ENCODE peak calls at places on chromosomes 12 and 14, in nine cellular contexts. One of them, this sample, is unnamed.
A peak's percentile ranks its signal among the peaks of the same experiment; 100 is the strongest.

GRCh38 chr12:127582074-127582473 is 684.9 kb upstream of the TMEM132C start:
- DNase-seq in thyroid gland: no peak
- DNase-seq in uterus: no peak
- DNase-seq in cardiac muscle cell: no peak
- DNase-seq in mammary epithelial cell: no peak
- DNase-seq in K562: no peak
- DNase-seq in neural progenitor cell: no peak
- DNase-seq in sigmoid colon: no peak
- DNase-seq in HCT116: no peak
- DNase-seq in this sample: no peak

GRCh38 chr12:107435520-107435919 is 250.1 kb upstream of the PWP1 start:
- DNase-seq in HCT116: no peak
- DNase-seq in K562: no peak
- DNase-seq in uterus: no peak
- DNase-seq in cardiac muscle cell: peak; percentile 46
- DNase-seq in thyroid gland: no peak
- DNase-seq in mammary epithelial cell: no peak
- DNase-seq in neural progenitor cell: no peak
- DNase-seq in sigmoid colon: no peak
- DNase-seq in this sample: no peak

GRCh38 chr14:104886690-104887622 is 21.9 kb downstream of the CEP170B start:
- DNase-seq in sigmoid colon: peak; percentile 61
- DNase-seq in HCT116: no peak
- DNase-seq in neural progenitor cell: no peak
- DNase-seq in cardiac muscle cell: no peak
- DNase-seq in mammary epithelial cell: no peak
- DNase-seq in uterus: peak; percentile 14
- DNase-seq in thyroid gland: no peak
- DNase-seq in K562: no peak
- DNase-seq in this sample: no peak

GRCh38 chr14:100222219-100223093 is 16.5 kb upstream of the YY1 start:
- DNase-seq in neural progenitor cell: peak; percentile 64
- DNase-seq in mammary epithelial cell: no peak
- DNase-seq in uterus: no peak
- DNase-seq in thyroid gland: no peak
- DNase-seq in sigmoid colon: no peak
- DNase-seq in HCT116: no peak
- DNase-seq in K562: no peak
- DNase-seq in cardiac muscle cell: no peak
- DNase-seq in this sample: no peak

GRCh38 chr12:48390026-48390425 is 39.3 kb upstream of the ZNF641 start:
- DNase-seq in cardiac muscle cell: no peak
- DNase-seq in K562: no peak
- DNase-seq in neural progenitor cell: no peak
- DNase-seq in sigmoid colon: no peak
- DNase-seq in HCT116: no peak
- DNase-seq in uterus: no peak
- DNase-seq in thyroid gland: no peak
- DNase-seq in mammary epithelial cell: no peak
- DNase-seq in this sample: no peak

GRCh38 chr14:24481622-24482324 is 26.3 kb downstream of the CMA1 start:
- DNase-seq in cardiac muscle cell: peak; percentile 52
- DNase-seq in uterus: no peak
- DNase-seq in K562: peak; percentile 84
- DNase-seq in mammary epithelial cell: peak; percentile 33
- DNase-seq in neural progenitor cell: peak; percentile 82
- DNase-seq in sigmoid colon: no peak
- DNase-seq in HCT116: peak; percentile 44
- DNase-seq in thyroid gland: peak; percentile 36
- DNase-seq in this sample: no peak

GRCh38 chr14:97061198-97061597 is 264.0 kb downstream of the VRK1 start:
- DNase-seq in neural progenitor cell: no peak
- DNase-seq in HCT116: no peak
- DNase-seq in mammary epithelial cell: no peak
- DNase-seq in cardiac muscle cell: no peak
- DNase-seq in uterus: no peak
- DNase-seq in sigmoid colon: no peak
- DNase-seq in thyroid gland: no peak
- DNase-seq in K562: no peak
- DNase-seq in this sample: no peak

GRCh38 chr12:13028825-13029570 is 15.2 kb upstream of the FAM234B start:
- DNase-seq in cardiac muscle cell: no peak
- DNase-seq in thyroid gland: no peak
- DNase-seq in neural progenitor cell: peak; percentile 75
- DNase-seq in mammary epithelial cell: no peak
- DNase-seq in K562: peak; percentile 12
- DNase-seq in HCT116: no peak
- DNase-seq in uterus: no peak
- DNase-seq in sigmoid colon: no peak
- DNase-seq in this sample: no peak

GRCh38 chr14:23402296-23403138 is 5.6 kb downstream of the MYH6 start:
- DNase-seq in thyroid gland: peak; percentile 36
- DNase-seq in mammary epithelial cell: no peak
- DNase-seq in sigmoid colon: no peak
- DNase-seq in cardiac muscle cell: peak; percentile 33
- DNase-seq in neural progenitor cell: no peak
- DNase-seq in HCT116: no peak
- DNase-seq in uterus: no peak
- DNase-seq in K562: no peak
- DNase-seq in this sample: no peak

GRCh38 chr12:42309996-42310395 is 15.9 kb downstream of the ZCRB1 start:
- DNase-seq in neural progenitor cell: no peak
- DNase-seq in mammary epithelial cell: no peak
- DNase-seq in uterus: no peak
- DNase-seq in HCT116: no peak
- DNase-seq in cardiac muscle cell: no peak
- DNase-seq in sigmoid colon: no peak
- DNase-seq in K562: no peak
- DNase-seq in thyroid gland: no peak
- DNase-seq in this sample: no peak

GRCh38 chr14:34981743-34982420 is 910 bp upstream of the SRP54 start:
- DNase-seq in neural progenitor cell: peak; percentile 64
- DNase-seq in thyroid gland: peak; percentile 23
- DNase-seq in mammary epithelial cell: no peak
- DNase-seq in sigmoid colon: no peak
- DNase-seq in uterus: peak; percentile 15
- DNase-seq in cardiac muscle cell: peak; percentile 55
- DNase-seq in K562: no peak
- DNase-seq in HCT116: peak; percentile 26
- DNase-seq in this sample: no peak

GRCh38 chr12:43072431-43072830 is 479.6 kb downstream of the ADAMTS20 start:
- DNase-seq in HCT116: no peak
- DNase-seq in neural progenitor cell: no peak
- DNase-seq in sigmoid colon: no peak
- DNase-seq in K562: no peak
- DNase-seq in thyroid gland: no peak
- DNase-seq in cardiac muscle cell: no peak
- DNase-seq in uterus: no peak
- DNase-seq in mammary epithelial cell: no peak
- DNase-seq in this sample: no peak

DNA sequence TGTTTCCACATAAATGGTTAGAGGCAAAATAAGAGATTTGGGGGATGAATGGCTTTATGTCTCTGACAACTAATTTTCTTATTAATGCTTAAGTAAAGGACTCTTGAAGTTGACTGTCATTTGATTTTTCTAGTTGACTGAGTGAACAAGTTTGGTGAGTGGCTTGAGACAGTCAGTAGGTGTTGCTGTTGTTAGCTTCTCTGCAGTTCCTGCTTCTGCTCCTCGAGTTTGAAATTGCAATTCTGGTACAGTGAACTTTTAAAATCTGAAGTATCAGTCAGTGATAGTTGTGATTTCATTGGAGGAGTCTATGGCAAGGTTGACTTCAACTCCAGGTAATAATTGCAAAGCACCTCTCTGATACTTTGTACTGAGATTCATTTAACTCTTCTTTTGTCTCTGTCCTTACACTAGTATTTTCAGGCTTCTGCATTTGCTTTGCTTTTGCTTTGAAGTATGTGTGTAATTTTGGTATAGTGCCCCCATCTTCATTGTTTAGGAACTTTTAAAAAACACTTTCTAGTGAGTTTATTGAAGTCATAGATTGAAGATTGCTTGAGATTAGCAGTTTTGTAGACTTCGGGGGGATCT is 415.5 kb downstream of the PCNX1 start:
- DNase-seq in mammary epithelial cell: peak; percentile 56
- DNase-seq in HCT116: no peak
- DNase-seq in sigmoid colon: no peak
- DNase-seq in cardiac muscle cell: peak; percentile 37
- DNase-seq in K562: no peak
- DNase-seq in uterus: no peak
- DNase-seq in thyroid gland: peak; percentile 17
- DNase-seq in neural progenitor cell: peak; percentile 15
- DNase-seq in this sample: no peak
- H3K4me3 ChIP-seq in mammary epithelial cell: peak overlapping the region; percentile 98
- H3K4me3 ChIP-seq in HCT116: no peak overlapping the region
- H3K4me3 ChIP-seq in sigmoid colon: no peak overlapping the region
- H3K4me3 ChIP-seq in cardiac muscle cell: peak overlapping the region; percentile 90
- H3K4me3 ChIP-seq in K562: no peak overlapping the region
- H3K4me3 ChIP-seq in uterus: no peak overlapping the region
- H3K4me3 ChIP-seq in thyroid gland: no peak overlapping the region
- H3K4me3 ChIP-seq in neural progenitor cell: peak overlapping the region; percentile 95
- H3K4me3 ChIP-seq in this sample: peak overlapping the region; percentile 96

DNA sequence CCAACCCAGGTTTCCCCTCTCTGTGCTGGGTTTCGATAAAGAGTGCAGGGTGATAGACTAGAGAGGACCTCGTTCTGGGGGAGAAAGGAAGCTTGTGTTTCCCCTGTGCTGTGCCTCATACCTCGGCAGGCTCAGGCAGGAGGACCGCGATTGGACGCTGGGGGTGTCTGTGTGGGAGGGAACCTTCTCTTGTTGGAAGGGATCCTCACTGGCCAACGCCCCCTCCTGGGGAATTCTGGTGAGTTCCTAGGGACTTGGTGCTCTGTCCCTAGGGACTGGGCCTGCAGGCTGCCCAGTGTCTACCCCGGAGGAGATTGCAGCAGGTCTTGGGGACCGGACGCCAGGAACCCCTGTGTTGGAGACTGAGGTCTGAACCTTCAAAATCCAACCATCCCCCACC is 157.4 kb upstream of the PRMT8 start:
- DNase-seq in HCT116: peak; percentile 38
- DNase-seq in sigmoid colon: peak; percentile 57
- DNase-seq in K562: peak; percentile 16
- DNase-seq in mammary epithelial cell: no peak
- DNase-seq in cardiac muscle cell: peak; percentile 70
- DNase-seq in uterus: no peak
- DNase-seq in neural progenitor cell: peak; percentile 88
- DNase-seq in thyroid gland: no peak
- DNase-seq in this sample: no peak
- TF ChIP-seq CTCF in HCT116: peak; percentile 28
- TF ChIP-seq CTCF in sigmoid colon: no peak
- TF ChIP-seq CTCF in K562: no peak
- TF ChIP-seq CTCF in mammary epithelial cell: no peak
- TF ChIP-seq CTCF in cardiac muscle cell: no peak
- TF ChIP-seq CTCF in uterus: no peak
- TF ChIP-seq CTCF in neural progenitor cell: peak; percentile 49
- TF ChIP-seq CTCF in thyroid gland: no peak
- TF ChIP-seq CTCF in this sample: no peak

GRCh38 chr14:68690106-68690960 is 102.5 kb downstream of the ZFP36L1 start:
- DNase-seq in HCT116: no peak
- DNase-seq in sigmoid colon: peak; percentile 65
- DNase-seq in mammary epithelial cell: no peak
- DNase-seq in uterus: peak; percentile 30
- DNase-seq in thyroid gland: peak; percentile 72
- DNase-seq in cardiac muscle cell: no peak
- DNase-seq in K562: no peak
- DNase-seq in neural progenitor cell: peak; percentile 23
- DNase-seq in this sample: no peak

GRCh38 chr14:68687746-68688145 is 105.1 kb downstream of the ZFP36L1 start:
- DNase-seq in thyroid gland: no peak
- DNase-seq in mammary epithelial cell: peak; percentile 98
- DNase-seq in sigmoid colon: peak; percentile 28
- DNase-seq in neural progenitor cell: no peak
- DNase-seq in uterus: peak; percentile 13
- DNase-seq in cardiac muscle cell: no peak
- DNase-seq in K562: no peak
- DNase-seq in HCT116: peak; percentile 70
- DNase-seq in this sample: no peak

GRCh38 chr14:68686724-68687123 is 106.1 kb downstream of the ZFP36L1 start:
- DNase-seq in mammary epithelial cell: no peak
- DNase-seq in sigmoid colon: peak; percentile 14
- DNase-seq in uterus: peak; percentile 5
- DNase-seq in K562: no peak
- DNase-seq in HCT116: no peak
- DNase-seq in neural progenitor cell: no peak
- DNase-seq in thyroid gland: no peak
- DNase-seq in cardiac muscle cell: no peak
- DNase-seq in this sample: no peak

GRCh38 chr14:68689426-68689825 is 103.4 kb downstream of the ZFP36L1 start:
- DNase-seq in HCT116: no peak
- DNase-seq in cardiac muscle cell: no peak
- DNase-seq in mammary epithelial cell: no peak
- DNase-seq in uterus: peak; percentile 19
- DNase-seq in sigmoid colon: no peak
- DNase-seq in neural progenitor cell: no peak
- DNase-seq in K562: no peak
- DNase-seq in thyroid gland: no peak
- DNase-seq in this sample: no peak

GRCh38 chr14:68688872-68689371 is 103.9 kb downstream of the ZFP36L1 start:
- DNase-seq in sigmoid colon: peak; percentile 63
- DNase-seq in neural progenitor cell: peak; percentile 40
- DNase-seq in K562: no peak
- DNase-seq in uterus: peak; percentile 47
- DNase-seq in mammary epithelial cell: no peak
- DNase-seq in HCT116: no peak
- DNase-seq in cardiac muscle cell: no peak
- DNase-seq in thyroid gland: peak; percentile 18
- DNase-seq in this sample: no peak
- H3K27ac ChIP-seq in sigmoid colon: peak overlapping the region; percentile 15
- H3K27ac ChIP-seq in neural progenitor cell: no peak overlapping the region
- H3K27ac ChIP-seq in K562: no peak overlapping the region
- H3K27ac ChIP-seq in uterus: peak overlapping the region; percentile 75
- H3K27ac ChIP-seq in mammary epithelial cell: peak overlapping the region; percentile 96
- H3K27ac ChIP-seq in HCT116: no peak overlapping the region
- H3K27ac ChIP-seq in cardiac muscle cell: no peak overlapping the region
- H3K27ac ChIP-seq in thyroid gland: peak overlapping the region; percentile 56
- H3K27ac ChIP-seq in this sample: no peak overlapping the region

DNA sequence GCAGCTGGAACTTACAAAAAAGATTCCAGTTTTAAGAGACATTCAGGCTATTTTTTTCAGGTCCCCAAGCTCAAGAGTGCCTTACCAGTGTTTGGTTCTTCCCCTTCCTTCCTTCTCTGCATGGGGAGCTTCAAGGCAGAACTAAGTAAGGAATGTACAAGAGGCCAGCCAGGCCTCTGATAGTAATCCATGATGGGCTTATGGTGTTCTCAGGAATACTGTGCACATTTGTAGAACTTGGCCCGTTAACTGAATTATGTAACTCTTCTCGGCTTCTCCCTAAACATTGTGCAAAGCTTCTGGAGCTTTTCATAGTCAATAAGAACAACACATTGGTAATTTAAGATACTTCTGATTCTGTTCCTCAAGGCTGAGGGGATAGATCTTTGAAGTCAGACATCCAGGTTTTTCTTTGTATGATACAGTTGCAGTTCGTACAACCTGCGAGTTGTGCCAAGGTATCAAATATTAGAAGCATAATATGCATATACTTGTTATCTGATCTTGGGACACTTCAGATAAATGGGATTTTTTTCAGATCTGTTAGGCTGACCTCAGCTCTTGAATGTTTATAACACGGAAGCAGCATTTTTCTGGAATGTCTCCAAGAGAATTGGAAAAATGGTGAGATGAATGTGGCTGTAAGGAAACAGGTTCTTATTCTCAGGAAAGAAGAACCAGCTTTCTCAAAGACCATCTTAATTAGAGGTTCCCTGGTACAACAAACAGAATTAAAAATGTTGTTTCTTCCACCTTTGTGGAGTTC is 148.6 kb downstream of the ANO4 start:
- DNase-seq in neural progenitor cell: no peak
- DNase-seq in cardiac muscle cell: no peak
- DNase-seq in K562: no peak
- DNase-seq in sigmoid colon: no peak
- DNase-seq in HCT116: no peak
- DNase-seq in uterus: no peak
- DNase-seq in mammary epithelial cell: no peak
- DNase-seq in thyroid gland: no peak
- DNase-seq in this sample: no peak
- H3K4me3 ChIP-seq in neural progenitor cell: no peak overlapping the region
- H3K4me3 ChIP-seq in cardiac muscle cell: no peak overlapping the region
- H3K4me3 ChIP-seq in K562: no peak overlapping the region
- H3K4me3 ChIP-seq in sigmoid colon: no peak overlapping the region
- H3K4me3 ChIP-seq in HCT116: no peak overlapping the region
- H3K4me3 ChIP-seq in uterus: no peak overlapping the region
- H3K4me3 ChIP-seq in mammary epithelial cell: no peak overlapping the region
- H3K4me3 ChIP-seq in thyroid gland: no peak overlapping the region
- H3K4me3 ChIP-seq in this sample: no peak overlapping the region

This sample was measured in coronary artery.